ENCODE peak calls at places on chromosomes 1 and 21, in eight cellular contexts. One of them, this sample, is unnamed.

GRCh38 chr1:37714226-37714625 is 21.9 kb downstream of the CDCA8 start:
- DNase-seq in GM23338: no peak
- DNase-seq in SK-N-SH: no peak
- DNase-seq in K562: no peak
- DNase-seq in GM12878: no peak
- DNase-seq in HepG2: no peak
- DNase-seq in HCT116: no peak
- DNase-seq in H1: no peak
- DNase-seq in this sample: no peak

GRCh38 chr1:180156631-180157091 is 2.0 kb downstream of the QSOX1 start:
- DNase-seq in GM12878: no peak
- DNase-seq in SK-N-SH: no peak
- DNase-seq in HCT116: no peak
- DNase-seq in GM23338: no peak
- DNase-seq in HepG2: no peak
- DNase-seq in H1: no peak
- DNase-seq in K562: no peak
- DNase-seq in this sample: no peak

GRCh38 chr1:207361910-207362309 is 40.4 kb downstream of the CD55 start:
- DNase-seq in H1: no peak
- DNase-seq in GM23338: no peak
- DNase-seq in HCT116: no peak
- DNase-seq in GM12878: no peak
- DNase-seq in K562: peak; percentile 25
- DNase-seq in HepG2: no peak
- DNase-seq in SK-N-SH: no peak
- DNase-seq in this sample: peak; percentile 43

GRCh38 chr1:85240174-85240601 is 19.3 kb downstream of the C1orf52 start:
- DNase-seq in GM12878: no peak
- DNase-seq in K562: peak; percentile 38
- DNase-seq in GM23338: peak; percentile 69
- DNase-seq in H1: no peak
- DNase-seq in HepG2: no peak
- DNase-seq in SK-N-SH: no peak
- DNase-seq in HCT116: no peak
- DNase-seq in this sample: no peak

GRCh38 chr1:167095368-167095767 is 1.5 kb downstream of the STYXL2 start:
- DNase-seq in GM12878: no peak
- DNase-seq in SK-N-SH: peak; percentile 10
- DNase-seq in HepG2: no peak
- DNase-seq in HCT116: no peak
- DNase-seq in GM23338: no peak
- DNase-seq in K562: no peak
- DNase-seq in H1: no peak
- DNase-seq in this sample: no peak

GRCh38 chr1:18645172-18646090 is 14.8 kb downstream of the PAX7 start:
- DNase-seq in HepG2: peak; percentile 63
- DNase-seq in SK-N-SH: peak; percentile 41
- DNase-seq in GM23338: peak; percentile 90
- DNase-seq in H1: no peak
- DNase-seq in K562: no peak
- DNase-seq in GM12878: no peak
- DNase-seq in HCT116: no peak
- DNase-seq in this sample: no peak

GRCh38 chr1:6331543-6332246 is 61.9 kb downstream of the ACOT7 start:
- DNase-seq in H1: no peak
- DNase-seq in HCT116: no peak
- DNase-seq in HepG2: no peak
- DNase-seq in GM23338: no peak
- DNase-seq in GM12878: no peak
- DNase-seq in K562: no peak
- DNase-seq in SK-N-SH: no peak
- DNase-seq in this sample: no peak

GRCh38 chr1:167136191-167136614 is 42.3 kb downstream of the STYXL2 start:
- DNase-seq in HepG2: no peak
- DNase-seq in HCT116: no peak
- DNase-seq in H1: no peak
- DNase-seq in SK-N-SH: no peak
- DNase-seq in K562: no peak
- DNase-seq in GM23338: peak; percentile 69
- DNase-seq in GM12878: no peak
- DNase-seq in this sample: no peak

GRCh38 chr1:83942914-83943313 is 56.0 kb downstream of the TTLL7 start:
- DNase-seq in HCT116: no peak
- DNase-seq in GM12878: no peak
- DNase-seq in SK-N-SH: no peak
- DNase-seq in H1: no peak
- DNase-seq in K562: no peak
- DNase-seq in HepG2: no peak
- DNase-seq in GM23338: peak; percentile 42
- DNase-seq in this sample: no peak

GRCh38 chr1:224744521-224744920 is 128.4 kb downstream of the CNIH3 start:
- DNase-seq in HepG2: no peak
- DNase-seq in HCT116: no peak
- DNase-seq in GM12878: no peak
- DNase-seq in GM23338: no peak
- DNase-seq in SK-N-SH: no peak
- DNase-seq in K562: no peak
- DNase-seq in H1: no peak
- DNase-seq in this sample: no peak
- H4K20me1 ChIP-seq in HepG2: no peaks in the 10 kb centered on the region
- H4K20me1 ChIP-seq in HCT116: no peaks in the 10 kb centered on the region
- H4K20me1 ChIP-seq in GM12878: no peaks in the 10 kb centered on the region
- H4K20me1 ChIP-seq in GM23338: no peaks in the 10 kb centered on the region
- H4K20me1 ChIP-seq in SK-N-SH: no peaks in the 10 kb centered on the region
- H4K20me1 ChIP-seq in K562: no peaks in the 10 kb centered on the region
- H4K20me1 ChIP-seq in H1: no peaks in the 10 kb centered on the region
- H4K20me1 ChIP-seq in this sample: no peaks in the 10 kb centered on the region

GRCh38 chr1:42935971-42936308 is 22.7 kb downstream of the SLC2A1 start:
- DNase-seq in HepG2: no peak
- DNase-seq in SK-N-SH: no peak
- DNase-seq in H1: no peak
- DNase-seq in GM12878: no peak
- DNase-seq in K562: no peak
- DNase-seq in HCT116: no peak
- DNase-seq in GM23338: no peak
- DNase-seq in this sample: no peak

GRCh38 chr1:42937141-42937696 is 21.4 kb downstream of the SLC2A1 start:
- DNase-seq in SK-N-SH: no peak
- DNase-seq in GM12878: no peak
- DNase-seq in K562: no peak
- DNase-seq in GM23338: no peak
- DNase-seq in H1: no peak
- DNase-seq in HCT116: no peak
- DNase-seq in HepG2: peak; percentile 53
- DNase-seq in this sample: no peak

GRCh38 chr1:42935313-42935624 is 23.4 kb downstream of the SLC2A1 start:
- DNase-seq in GM23338: no peak
- DNase-seq in H1: no peak
- DNase-seq in HCT116: no peak
- DNase-seq in SK-N-SH: no peak
- DNase-seq in K562: no peak
- DNase-seq in GM12878: no peak
- DNase-seq in HepG2: no peak
- DNase-seq in this sample: no peak

GRCh38 chr1:42937836-42938595 is 20.7 kb downstream of the SLC2A1 start:
- DNase-seq in HCT116: no peak
- DNase-seq in K562: no peak
- DNase-seq in GM23338: no peak
- DNase-seq in GM12878: no peak
- DNase-seq in SK-N-SH: no peak
- DNase-seq in HepG2: no peak
- DNase-seq in H1: no peak
- DNase-seq in this sample: no peak

GRCh38 chr1:42936309-42937078 is 22.2 kb downstream of the SLC2A1 start:
- DNase-seq in H1: no peak
- DNase-seq in K562: peak; percentile 96
- DNase-seq in HepG2: no peak
- DNase-seq in SK-N-SH: no peak
- DNase-seq in GM23338: no peak
- DNase-seq in HCT116: peak; percentile 75
- DNase-seq in GM12878: no peak
- DNase-seq in this sample: no peak
- TF ChIP-seq POLR2AphosphoS5 in H1: no peak
- TF ChIP-seq POLR2AphosphoS5 in K562: peak; percentile 97
- TF ChIP-seq POLR2AphosphoS5 in HepG2: no peak
- TF ChIP-seq POLR2AphosphoS5 in SK-N-SH: no peak
- TF ChIP-seq POLR2AphosphoS5 in GM23338: no peak
- TF ChIP-seq POLR2AphosphoS5 in HCT116: peak; percentile 64
- TF ChIP-seq POLR2AphosphoS5 in GM12878: no peak
- TF ChIP-seq POLR2AphosphoS5 in this sample: no peak

GRCh38 chr1:8649027-8649426 is 168.4 kb downstream of the RERE start:
- DNase-seq in GM12878: no peak
- DNase-seq in H1: no peak
- DNase-seq in SK-N-SH: peak; percentile 26
- DNase-seq in GM23338: no peak
- DNase-seq in HepG2: no peak
- DNase-seq in HCT116: no peak
- DNase-seq in K562: no peak
- DNase-seq in this sample: peak; percentile 85
- H4K20me1 ChIP-seq in GM12878: no peaks in the 10 kb centered on the region
- H4K20me1 ChIP-seq in H1: peaks cover 31% of the 10 kb centered on the region
- H4K20me1 ChIP-seq in SK-N-SH: peaks cover 25% of the 10 kb centered on the region
- H4K20me1 ChIP-seq in GM23338: peaks cover 70% of the 10 kb centered on the region
- H4K20me1 ChIP-seq in HepG2: peaks cover 69% of the 10 kb centered on the region
- H4K20me1 ChIP-seq in HCT116: peaks cover 4% of the 10 kb centered on the region
- H4K20me1 ChIP-seq in K562: peaks cover 20% of the 10 kb centered on the region
- H4K20me1 ChIP-seq in this sample: no peaks in the 10 kb centered on the region

DNA sequence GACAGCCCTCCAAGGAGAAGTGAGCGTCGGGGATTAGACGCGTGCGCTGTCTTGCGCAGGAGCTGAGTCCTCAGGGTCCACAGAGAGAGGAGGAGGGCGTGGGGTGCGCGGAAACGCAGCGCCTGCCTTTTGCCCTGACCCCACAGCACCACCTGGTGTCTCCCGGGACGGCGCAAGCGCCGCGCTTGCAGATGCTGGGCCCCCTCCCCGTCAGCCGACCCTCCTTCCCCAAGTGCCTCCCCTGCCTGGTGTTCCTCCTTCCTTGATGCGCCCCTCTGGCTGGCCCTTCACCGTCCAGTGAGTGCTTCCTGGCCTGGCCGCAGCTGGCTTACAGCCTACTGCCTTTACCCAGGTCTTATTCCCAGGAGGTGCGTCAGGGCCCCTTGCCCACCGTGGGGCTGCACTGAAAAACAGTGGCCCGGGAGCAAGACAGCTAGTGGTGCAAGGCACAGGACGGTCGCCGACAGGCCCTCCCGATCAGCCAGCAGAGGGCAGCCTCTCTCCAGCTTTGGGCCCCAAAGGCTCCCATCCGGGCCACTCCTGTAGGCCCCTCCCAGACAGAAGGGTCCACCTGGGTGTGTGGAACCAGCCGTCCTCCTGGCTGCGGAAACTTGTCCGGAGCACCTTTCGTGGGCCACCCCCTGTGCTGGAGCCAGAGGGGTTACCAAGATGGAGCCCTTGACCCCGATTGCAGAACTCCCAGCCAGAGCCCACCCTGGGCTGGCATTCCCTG is 12.9 kb upstream of the PHLDA3 start:
- DNase-seq in SK-N-SH: peak; percentile 95
- DNase-seq in H1: peak; percentile 88
- DNase-seq in HepG2: peak; percentile 73
- DNase-seq in GM12878: peak; percentile 41
- DNase-seq in K562: peak; percentile 93
- DNase-seq in GM23338: peak; percentile 95
- DNase-seq in HCT116: peak; percentile 76
- DNase-seq in this sample: peak; percentile 80
- TF ChIP-seq POLR2AphosphoS5 in SK-N-SH: no peak
- TF ChIP-seq POLR2AphosphoS5 in H1: no peak
- TF ChIP-seq POLR2AphosphoS5 in HepG2: no peak
- TF ChIP-seq POLR2AphosphoS5 in GM12878: no peak
- TF ChIP-seq POLR2AphosphoS5 in K562: no peak
- TF ChIP-seq POLR2AphosphoS5 in GM23338: peak; percentile 12
- TF ChIP-seq POLR2AphosphoS5 in HCT116: peak; percentile 50
- TF ChIP-seq POLR2AphosphoS5 in this sample: peak; percentile 71

DNA sequence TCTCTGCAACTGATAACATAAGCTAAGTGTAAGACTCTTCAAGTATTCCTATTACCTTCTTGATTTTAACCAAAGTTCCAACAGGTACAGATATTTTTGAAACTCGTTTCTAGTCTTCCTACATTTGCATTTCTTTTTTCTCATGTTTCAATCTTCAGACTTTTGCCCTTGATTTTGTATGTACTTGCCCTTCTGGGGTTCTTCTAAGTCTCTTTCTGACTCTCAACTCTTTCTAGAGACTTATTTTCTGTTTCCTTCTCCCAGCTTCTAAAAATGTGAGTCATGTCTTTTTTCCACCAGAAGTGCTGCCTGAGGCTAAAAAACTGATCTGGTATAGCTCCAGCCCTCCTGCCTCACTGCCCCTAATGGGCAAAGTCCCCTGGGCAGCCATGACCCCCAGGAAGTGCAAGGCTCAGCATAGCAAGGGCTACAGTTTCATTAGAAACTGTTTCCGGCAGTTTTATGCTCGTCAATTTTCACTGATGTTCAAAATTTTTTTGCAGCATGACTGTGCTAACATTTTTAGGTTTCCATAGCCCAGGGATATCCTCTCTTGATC is 265.9 kb downstream of the SEC16B start:
- DNase-seq in HCT116: no peak
- DNase-seq in HepG2: no peak
- DNase-seq in GM23338: no peak
- DNase-seq in GM12878: no peak
- DNase-seq in H1: no peak
- DNase-seq in SK-N-SH: no peak
- DNase-seq in K562: no peak
- DNase-seq in this sample: no peak
- H4K20me1 ChIP-seq in HCT116: no peaks in the 10 kb centered on the region
- H4K20me1 ChIP-seq in HepG2: no peaks in the 10 kb centered on the region
- H4K20me1 ChIP-seq in GM23338: no peaks in the 10 kb centered on the region
- H4K20me1 ChIP-seq in GM12878: no peaks in the 10 kb centered on the region
- H4K20me1 ChIP-seq in H1: no peaks in the 10 kb centered on the region
- H4K20me1 ChIP-seq in SK-N-SH: no peaks in the 10 kb centered on the region
- H4K20me1 ChIP-seq in K562: no peaks in the 10 kb centered on the region
- H4K20me1 ChIP-seq in this sample: no peaks in the 10 kb centered on the region

DNA sequence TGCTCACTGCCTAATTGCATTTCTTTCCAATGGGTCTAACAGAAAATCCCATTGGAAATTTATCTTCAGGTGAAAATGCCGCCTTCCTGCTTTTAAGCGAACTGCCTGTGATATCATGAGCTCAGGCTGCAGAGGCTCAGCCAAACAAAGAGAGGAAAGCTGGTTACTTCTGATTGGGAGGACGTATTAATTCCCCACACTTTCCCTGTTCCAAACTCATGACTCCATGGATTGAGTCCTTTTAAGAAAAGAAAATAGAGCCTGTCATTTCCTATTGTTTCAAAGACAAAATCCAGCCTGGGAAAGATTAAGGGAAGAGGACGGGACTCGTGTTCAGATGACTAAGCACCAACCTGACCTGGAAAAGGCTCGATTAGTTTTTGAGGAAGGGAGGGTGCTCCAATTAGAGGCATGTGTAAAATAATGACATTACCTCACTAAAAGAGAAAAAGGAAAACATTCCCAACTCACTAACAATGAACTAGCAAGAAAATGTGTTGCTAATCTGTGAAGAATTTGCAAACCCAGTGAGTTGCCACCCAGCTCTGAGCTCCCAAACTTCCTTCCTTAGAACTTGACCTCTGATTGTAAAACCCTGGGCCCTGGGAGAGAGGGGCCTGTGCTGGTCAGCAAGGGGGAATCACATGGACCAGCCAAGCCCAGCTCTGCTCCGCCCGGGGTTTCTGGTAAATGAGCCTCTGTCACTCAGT is 61.2 kb downstream of the TCP10L start:
- DNase-seq in HepG2: no peak
- DNase-seq in GM12878: no peak
- DNase-seq in HCT116: no peak
- DNase-seq in GM23338: no peak
- DNase-seq in H1: no peak
- DNase-seq in K562: no peak
- DNase-seq in SK-N-SH: no peak
- DNase-seq in this sample: peak; percentile 100
- TF ChIP-seq POLR2AphosphoS5 in HepG2: no peak
- TF ChIP-seq POLR2AphosphoS5 in GM12878: no peak
- TF ChIP-seq POLR2AphosphoS5 in HCT116: no peak
- TF ChIP-seq POLR2AphosphoS5 in GM23338: no peak
- TF ChIP-seq POLR2AphosphoS5 in H1: no peak
- TF ChIP-seq POLR2AphosphoS5 in K562: no peak
- TF ChIP-seq POLR2AphosphoS5 in SK-N-SH: no peak
- TF ChIP-seq POLR2AphosphoS5 in this sample: peak; percentile 86